ENCODE peak calls at places on chromosomes 11 and 22, in five cellular contexts. P, N, S, T and C are unnamed samples.

GRCh38 chr22:45341503-45341902 is 31.8 kb downstream of the FAM118A start:
- DNase-seq in P (no peak), N (no peak), S (peak; percentile 27), T (peak; percentile 70), C (no peak)

GRCh38 chr11:12692238-12693074 is 18.2 kb downstream of the TEAD1 start:
- DNase-seq in P (no peak), N (peak; percentile 30), S (no peak), T (no peak), C (peak; percentile 96)

GRCh38 chr22:37511368-37512104 is 7.7 kb downstream of the CARD10 start:
- DNase-seq in P (no peak), N (no peak), S (no peak), T (no peak), C (no peak)

GRCh38 chr11:19683141-19683805 is 29.4 kb upstream of the NAV2 start:
- DNase-seq in P (no peak), N (no peak), S (no peak), T (no peak), C (peak; percentile 87)

GRCh38 chr11:16395601-16396000 is 39.3 kb upstream of the SOX6 start:
- DNase-seq in P (no peak), N (no peak), S (no peak), T (no peak), C (no peak)

GRCh38 chr11:7513210-7514098 is at the start of gene PPFIBP2:
- DNase-seq in P (peak; percentile 37), N (peak; percentile 78), S (peak; percentile 83), T (peak; percentile 94), C (peak; percentile 94)

GRCh38 chr11:119726585-119727522 is 2.1 kb downstream of the NECTIN1 start:
- DNase-seq in P (no peak), N (no peak), S (no peak), T (no peak), C (no peak)

GRCh38 chr22:28761449-28761755 is 11.1 kb upstream of the CCDC117 start:
- DNase-seq in P (no peak), N (no peak), S (no peak), T (no peak), C (no peak)

GRCh38 chr11:110434952-110435779 is 5.4 kb downstream of the FDX1 start:
- DNase-seq in P (no peak), N (no peak), S (no peak), T (peak; percentile 72), C (no peak)

GRCh38 chr22:48938741-48939140 is 888.9 kb downstream of the BRD1 start:
- DNase-seq in P (no peak), N (no peak), S (no peak), T (peak; percentile 38), C (no peak)

GRCh38 chr11:62151737-62152102 is 27.9 kb downstream of the INCENP start:
- DNase-seq in P (no peak), N (no peak), S (no peak), T (peak; percentile 37), C (peak; percentile 45)

GRCh38 chr11:17744151-17744940 is 9.8 kb downstream of the KCNC1 start:
- DNase-seq in P (no peak), N (no peak), S (no peak), T (peak; percentile 39), C (peak; percentile 45)

GRCh38 chr11:130868087-130868486 is 48.2 kb downstream of the SNX19 start:
- DNase-seq in P (no peak), N (no peak), S (no peak), T (no peak), C (no peak)

GRCh38 chr11:105937331-105937730 is 84.7 kb downstream of the MSANTD4 start:
- DNase-seq in P (no peak), N (no peak), S (no peak), T (no peak), C (no peak)

GRCh38 chr11:112513936-112514716 is 253.5 kb upstream of the PLET1 start:
- DNase-seq in P (no peak), N (peak; percentile 44), S (no peak), T (no peak), C (no peak)

GRCh38 chr11:121889931-121890330 is 226.1 kb downstream of the BLID start:
- DNase-seq in P (no peak), N (no peak), S (no peak), T (no peak), C (no peak)

GRCh38 chr11:102966011-102966410 is 10.5 kb upstream of the MMP13 start:
- DNase-seq in P (no peak), N (no peak), S (no peak), T (no peak), C (no peak)

GRCh38 chr11:77886401-77886800 is 65.5 kb downstream of the AAMDC start:
- DNase-seq in P (no peak), N (no peak), S (no peak), T (no peak), C (no peak)

GRCh38 chr11:984576-984975 is 51.9 kb downstream of the MUC6 start:
- DNase-seq in P (no peak), N (no peak), S (no peak), T (no peak), C (no peak)

GRCh38 chr11:115996808-115997188 is 492.6 kb upstream of the CADM1 start:
- DNase-seq in P (no peak), N (no peak), S (no peak), T (no peak), C (no peak)

GRCh38 chr11:69321877-69322350 is 28.0 kb downstream of the MYEOV start:
- DNase-seq in P (no peak), N (no peak), S (no peak), T (peak; percentile 44), C (peak; percentile 88)

GRCh38 chr11:124736738-124737137 is 3.0 kb upstream of the NRGN start:
- DNase-seq in P (no peak), N (no peak), S (no peak), T (no peak), C (no peak)

GRCh38 chr11:64990222-64990918 is 6.4 kb downstream of the BATF2 start:
- DNase-seq in P (no peak), N (no peak), S (no peak), T (no peak), C (peak; percentile 86)

GRCh38 chr11:94746721-94747120 is 21.4 kb upstream of the AMOTL1 start:
- DNase-seq in P (no peak), N (no peak), S (no peak), T (no peak), C (no peak)

GRCh38 chr11:99320769-99321290 is 300.1 kb downstream of the CNTN5 start:
- DNase-seq in P (no peak), N (no peak), S (no peak), T (no peak), C (no peak)

GRCh38 chr11:133639408-133639807 is 107.1 kb upstream of the OPCML start:
- DNase-seq in P (no peak), N (no peak), S (no peak), T (no peak), C (no peak)

GRCh38 chr22:31561238-31561887 is 65.0 kb downstream of the SFI1 start:
- DNase-seq in P (no peak), N (peak; percentile 66), S (peak; percentile 37), T (peak; percentile 81), C (peak; percentile 87)

GRCh38 chr11:13341028-13341427 is 63.4 kb downstream of the BMAL1 start:
- DNase-seq in P (no peak), N (no peak), S (no peak), T (no peak), C (no peak)

GRCh38 chr11:100546714-100547113 is 140.4 kb upstream of the ARHGAP42 start:
- DNase-seq in P (no peak), N (no peak), S (no peak), T (no peak), C (no peak)

GRCh38 chr11:90178751-90179150 is 44.1 kb downstream of the CHORDC1 start:
- DNase-seq in P (no peak), N (no peak), S (no peak), T (no peak), C (no peak)

GRCh38 chr11:116376054-116376453 is 396.7 kb downstream of the BUD13 start:
- DNase-seq in P (no peak), N (no peak), S (no peak), T (no peak), C (no peak)

GRCh38 chr11:7488681-7489080 is 3.4 kb downstream of the OLFML1 start:
- DNase-seq in P (no peak), N (no peak), S (no peak), T (no peak), C (no peak)

GRCh38 chr11:129117595-129118350 is 74.4 kb downstream of the ARHGAP32 start:
- DNase-seq in P (no peak), N (peak; percentile 32), S (peak; percentile 6), T (peak; percentile 65), C (no peak)

GRCh38 chr11:84865257-84865656 is 761.9 kb downstream of the DLG2 start:
- DNase-seq in P (no peak), N (no peak), S (no peak), T (no peak), C (no peak)

GRCh38 chr11:117019871-117020270 is 78.4 kb downstream of the SIK3 start:
- DNase-seq in P (no peak), N (no peak), S (no peak), T (no peak), C (no peak)

GRCh38 chr11:720642-721346 is 14.8 kb downstream of the EPS8L2 start:
- DNase-seq in P (no peak), N (no peak), S (no peak), T (peak; percentile 75), C (no peak)

GRCh38 chr22:40203568-40203967 is 25.8 kb downstream of the TNRC6B start:
- DNase-seq in P (no peak), N (no peak), S (no peak), T (no peak), C (no peak)

GRCh38 chr22:46830001-46830715 is 67.7 kb downstream of the TBC1D22A start:
- DNase-seq in P (no peak), N (no peak), S (no peak), T (no peak), C (peak; percentile 90)

GRCh38 chr11:86869966-86870570 is 69.7 kb downstream of the PRSS23 start:
- DNase-seq in P (no peak), N (peak; percentile 42), S (no peak), T (peak; percentile 69), C (peak; percentile 83)